ENCODE peak calls at places on chromosomes 12 and 14, in six cellular contexts. T, I, Z, F, B and W are unnamed samples.

GRCh38 chr12:131065279-131065678 is 111.6 kb downstream of the ADGRD1 start:
- DNase-seq in I (no peak), T (no peak), F (no peak), B (peak), Z (no peak), W (no peak)

GRCh38 chr12:102302553-102302952 is 104.9 kb upstream of the PMCH start:
- DNase-seq in T (no peak), Z (no peak), I (no peak), B (no peak), F (no peak), W (no peak)

GRCh38 chr14:69317780-69318179 is 57.8 kb downstream of the GALNT16 start:
- DNase-seq in F (no peak), Z (no peak), T (no peak), I (no peak), B (no peak), W (no peak)

GRCh38 chr14:22071001-22071400 is 397.4 kb upstream of the OR4E1 start:
- DNase-seq in T (no peak), I (no peak), F (no peak), Z (no peak), B (no peak), W (no peak)

GRCh38 chr12:90922068-90922743 is 32.8 kb downstream of the CCER1 start:
- DNase-seq in F (no peak), B (no peak), Z (no peak), I (no peak), T (no peak), W (peak)

GRCh38 chr14:21090194-21090939 is 8.1 kb downstream of the ZNF219 start:
- DNase-seq in F (no peak), Z (no peak), T (no peak), B (peak), I (no peak), W (no peak)

GRCh38 chr12:111444706-111445310 is 39.1 kb downstream of the SH2B3 start:
- DNase-seq in T (no peak), Z (peak), I (no peak), F (peak), B (peak), W (no peak)

GRCh38 chr14:62691613-62692489 is 353.4 kb downstream of the KCNH5 start:
- DNase-seq in F (peak), T (peak), I (no peak), Z (no peak), B (no peak), W (peak)

GRCh38 chr12:51661199-51661598 is 70.2 kb downstream of the SCN8A start:
- DNase-seq in F (no peak), T (no peak), Z (no peak), I (no peak), B (no peak), W (no peak)

GRCh38 chr12:108768591-108769500 is 37.5 kb upstream of the CORO1C start:
- DNase-seq in Z (no peak), T (no peak), F (peak), I (peak), B (peak), W (no peak)

GRCh38 chr12:69355363-69356035 is 4.0 kb upstream of the YEATS4 start:
- DNase-seq in Z (no peak), B (no peak), I (no peak), T (no peak), F (no peak), W (no peak)

GRCh38 chr14:65506801-65507200 is 94.3 kb downstream of the FUT8 start:
- DNase-seq in T (no peak), B (no peak), I (no peak), Z (no peak), F (no peak), W (no peak)

GRCh38 chr14:50225067-50225973 is 6.1 kb downstream of the SOS2 start:
- DNase-seq in T (peak), F (no peak), I (no peak), Z (no peak), B (no peak), W (peak)

GRCh38 chr14:77043177-77043983 is 14.9 kb upstream of the IRF2BPL start:
- DNase-seq in T (peak), F (no peak), I (no peak), Z (peak), B (no peak), W (no peak)

GRCh38 chr12:11059784-11060183 is 2.3 kb downstream of the TAS2R46 start:
- DNase-seq in Z (no peak), B (no peak), T (no peak), I (no peak), F (no peak), W (no peak)

GRCh38 chr14:83041224-83041623 is 1507.6 kb upstream of the SEL1L start:
- DNase-seq in F (no peak), T (no peak), I (no peak), Z (no peak), B (no peak), W (no peak)
- H3K4me3 ChIP-seq in F (no peak), T (no peak), I (no peak), Z (no peak), B (no peak), W (no peak)

GRCh38 chr12:6961695-6962284 is 8.7 kb downstream of the PHB2 start:
- DNase-seq in I (peak), B (peak), Z (no peak), T (peak), F (peak), W (no peak)
- H3K4me3 ChIP-seq in I (peak), B (peak), Z (no peak), T (peak), F (no peak), W (peak)

GRCh38 chr12:46387697-46388096 is 15.1 kb upstream of the SLC38A2 start:
- DNase-seq in B (no peak), I (no peak), Z (peak), F (no peak), T (no peak), W (no peak)
- H3K4me3 ChIP-seq in B (no peak), I (no peak), Z (peak), F (no peak), T (no peak), W (no peak)

DNA sequence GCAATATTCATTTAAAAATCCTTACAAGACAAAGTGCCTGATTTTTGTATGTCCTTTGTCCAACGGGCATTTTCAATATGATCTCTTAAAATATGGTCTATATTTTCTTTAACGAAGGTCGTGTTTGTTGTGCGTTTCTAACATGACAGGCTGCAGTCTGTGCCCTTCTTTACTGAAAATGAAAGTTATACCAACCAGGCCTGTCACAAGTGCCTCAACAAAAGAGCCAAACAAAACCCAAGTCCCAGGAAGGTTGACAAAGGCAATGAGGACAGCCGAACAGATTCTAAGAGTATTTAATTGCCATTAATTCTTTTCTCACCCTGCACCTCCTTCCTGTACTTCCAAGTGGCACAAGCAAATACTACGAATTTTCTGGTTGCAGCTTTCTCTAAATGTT is 13.9 kb downstream of the PAX9 start:
- DNase-seq in F (no peak), T (no peak), B (no peak), I (no peak), Z (no peak), W (no peak)
- H3K4me3 ChIP-seq in F (no peak), T (no peak), B (no peak), I (no peak), Z (no peak), W (no peak)